ENCODE peak calls at places on chromosomes 2 and 18, in eight cellular contexts. H, S, J, M, L, U, P and W are unnamed samples.

GRCh38 chr2:73995810-73996209 is 11.1 kb downstream of the TET3 start:
- DNase-seq in L (no peak), U (no peak), M (no peak), H (no peak), P (no peak), J (no peak), S (no peak), W (no peak)

GRCh38 chr2:45739796-45740485 is 88.5 kb downstream of the PRKCE start:
- DNase-seq in U (no peak), M (no peak), J (no peak), P (no peak), S (no peak), L (no peak), H (no peak), W (no peak)

GRCh38 chr2:42797281-42797680 is 4.9 kb upstream of the HAAO start:
- DNase-seq in S (no peak), M (no peak), J (no peak), H (no peak), P (no peak), L (no peak), U (no peak), W (no peak)

GRCh38 chr2:238722181-238722580 is 125.7 kb upstream of the TWIST2 start:
- DNase-seq in L (no peak), U (no peak), J (no peak), P (no peak), S (no peak), M (no peak), H (no peak), W (no peak)

GRCh38 chr18:32380559-32380958 is 90.1 kb downstream of the GAREM1 start:
- DNase-seq in L (no peak), J (no peak), P (no peak), S (no peak), H (peak; percentile 0), U (no peak), M (no peak), W (no peak)

GRCh38 chr18:5451130-5451529 is 92.7 kb downstream of the EPB41L3 start:
- DNase-seq in S (no peak), M (no peak), U (no peak), L (no peak), P (no peak), H (no peak), J (no peak), W (no peak)

GRCh38 chr2:84894758-84895520 is 10.5 kb upstream of the TMSB10 start:
- DNase-seq in P (no peak), S (no peak), L (no peak), M (peak; percentile 48), J (peak; percentile 59), U (no peak), H (peak; percentile 54), W (no peak)

GRCh38 chr2:238942080-238942761 is 94.3 kb downstream of the TWIST2 start:
- DNase-seq in M (no peak), S (no peak), P (peak; percentile 51), L (no peak), U (no peak), J (no peak), H (no peak), W (no peak)

GRCh38 chr2:236242057-236242495 is 22.1 kb downstream of the ASB18 start:
- DNase-seq in P (peak; percentile 32), L (no peak), J (no peak), S (no peak), H (no peak), U (no peak), M (peak; percentile 23), W (no peak)

GRCh38 chr2:134716716-134717585 is 1.8 kb downstream of the TMEM163 start:
- DNase-seq in L (no peak), H (no peak), M (no peak), U (no peak), J (no peak), P (no peak), S (no peak), W (no peak)

GRCh38 chr2:134718956-134719814 is at the start of gene TMEM163:
- DNase-seq in S (no peak), L (no peak), H (no peak), P (no peak), M (peak; percentile 79), J (peak; percentile 59), U (no peak), W (no peak)

GRCh38 chr2:134715932-134716643 is 2.7 kb downstream of the TMEM163 start:
- DNase-seq in P (no peak), M (peak; percentile 28), S (no peak), H (no peak), J (no peak), L (no peak), U (no peak), W (no peak)

GRCh38 chr2:134718095-134718955 is 475 bp downstream of the TMEM163 start:
- DNase-seq in L (no peak), P (no peak), U (peak; percentile 34), J (peak; percentile 54), H (no peak), M (peak; percentile 79), S (no peak), W (no peak)

GRCh38 chr2:134717706-134718094 is 1.1 kb downstream of the TMEM163 start:
- DNase-seq in S (no peak), J (no peak), L (no peak), M (no peak), H (no peak), U (no peak), P (no peak), W (no peak)
- H3K4me3 ChIP-seq in S (no peak overlapping the region), J (no peak overlapping the region), L (no peak overlapping the region), M (peak overlapping the region; percentile 77), H (no peak overlapping the region), U (no peak overlapping the region), P (peak overlapping the region; percentile 51), W (no peak overlapping the region)

GRCh38 chr2:226799976-226800940 is 638 bp upstream of the IRS1 start:
- DNase-seq in M (peak; percentile 73), L (no peak), P (peak; percentile 67), U (peak; percentile 40), S (peak; percentile 19), J (peak; percentile 51), H (peak; percentile 47), W (no peak)
- TF ChIP-seq CTCF in M (peak; percentile 15), L (no peak), P (peak; percentile 60), U (no peak), S (peak; percentile 23), J (no peak), H (peak; percentile 62), W (no peak)

GRCh38 chr2:24825883-24826800 is 32.9 kb downstream of the CENPO start:
- DNase-seq in L (no peak), M (peak; percentile 71), H (peak; percentile 25), S (no peak), J (peak; percentile 42), U (no peak), P (peak; percentile 53), W (no peak)

GRCh38 chr2:24824966-24825882 is 32.0 kb downstream of the CENPO start:
- DNase-seq in J (peak; percentile 63), P (peak; percentile 56), S (no peak), U (no peak), L (no peak), M (peak; percentile 61), H (no peak), W (no peak)

GRCh38 chr2:24830351-24830750 is 37.1 kb downstream of the CENPO start:
- DNase-seq in L (no peak), M (no peak), J (peak; percentile 31), P (peak; percentile 44), S (no peak), H (no peak), U (no peak), W (no peak)

GRCh38 chr2:24828641-24829040 is 35.4 kb downstream of the CENPO start:
- DNase-seq in J (no peak), L (no peak), M (no peak), S (no peak), U (no peak), P (peak; percentile 62), H (no peak), W (no peak)

DNA sequence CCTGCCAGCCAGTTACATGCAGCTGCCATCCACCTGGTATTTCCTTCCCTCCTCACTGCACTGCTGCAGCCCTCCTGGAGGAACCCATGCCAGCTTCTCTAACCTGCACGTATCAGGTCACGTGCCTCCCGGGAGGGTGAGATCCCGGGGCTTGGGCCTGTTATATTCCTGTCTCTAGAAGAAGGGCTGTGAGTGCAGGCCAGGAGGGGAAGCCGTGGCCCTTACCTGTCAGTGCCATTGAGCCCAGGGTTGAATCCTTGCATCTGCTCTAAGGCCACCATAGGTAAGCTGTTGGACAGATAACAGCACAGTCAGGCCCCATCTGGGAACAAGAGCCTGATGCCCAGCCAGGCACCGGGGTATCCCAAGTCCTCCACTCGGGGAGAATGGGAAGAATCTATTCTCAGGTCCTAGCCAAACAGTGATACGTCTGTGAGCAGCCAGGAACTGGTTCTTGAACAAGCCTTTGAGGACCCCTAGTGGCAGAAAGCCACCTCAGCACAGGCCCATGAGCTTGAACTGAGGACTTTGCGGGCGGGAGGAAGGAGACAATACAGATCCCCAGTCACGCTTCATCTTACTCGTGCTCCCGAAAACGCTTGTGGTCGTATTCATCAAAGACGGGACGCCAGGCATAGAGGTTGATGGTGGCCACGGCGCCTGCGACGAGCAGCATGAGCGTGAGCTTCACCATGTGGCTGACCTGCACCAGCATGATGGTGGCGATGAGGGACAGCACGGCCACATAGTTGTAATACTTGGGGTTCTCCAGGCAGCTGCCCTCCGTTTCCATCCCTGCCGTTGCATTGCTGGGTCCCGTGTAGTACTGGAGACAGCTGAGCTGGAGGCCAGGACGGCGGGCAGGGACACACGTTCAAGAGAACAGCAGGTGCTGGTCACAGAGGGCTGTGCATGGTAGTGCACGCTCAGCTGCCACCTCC is 34.4 kb downstream of the CENPO start:
- DNase-seq in S (peak; percentile 57), J (peak; percentile 92), L (peak; percentile 83), H (peak; percentile 87), U (peak; percentile 81), P (peak; percentile 86), M (peak; percentile 96), W (peak; percentile 81)
- H3K4me3 ChIP-seq in S (no peak overlapping the region), J (no peak overlapping the region), L (no peak overlapping the region), H (no peak overlapping the region), U (no peak overlapping the region), P (no peak overlapping the region), M (no peak overlapping the region), W (no peak overlapping the region)

GRCh38 chr2:54775710-54776109 is 52.2 kb downstream of the EML6 start:
- DNase-seq in H (peak; percentile 56), U (no peak), M (no peak), P (no peak), J (no peak), L (no peak), S (no peak), W (no peak)

GRCh38 chr2:54772531-54772930 is 49.1 kb downstream of the EML6 start:
- DNase-seq in M (no peak), P (no peak), L (peak; percentile 12), J (no peak), H (no peak), S (no peak), U (no peak), W (no peak)

GRCh38 chr2:54773233-54773632 is 49.8 kb downstream of the EML6 start:
- DNase-seq in L (no peak), M (no peak), S (no peak), U (no peak), J (no peak), H (no peak), P (no peak), W (no peak)

GRCh38 chr2:54772110-54772509 is 48.6 kb downstream of the EML6 start:
- DNase-seq in H (no peak), U (no peak), P (no peak), S (no peak), M (no peak), J (no peak), L (no peak), W (no peak)

DNA sequence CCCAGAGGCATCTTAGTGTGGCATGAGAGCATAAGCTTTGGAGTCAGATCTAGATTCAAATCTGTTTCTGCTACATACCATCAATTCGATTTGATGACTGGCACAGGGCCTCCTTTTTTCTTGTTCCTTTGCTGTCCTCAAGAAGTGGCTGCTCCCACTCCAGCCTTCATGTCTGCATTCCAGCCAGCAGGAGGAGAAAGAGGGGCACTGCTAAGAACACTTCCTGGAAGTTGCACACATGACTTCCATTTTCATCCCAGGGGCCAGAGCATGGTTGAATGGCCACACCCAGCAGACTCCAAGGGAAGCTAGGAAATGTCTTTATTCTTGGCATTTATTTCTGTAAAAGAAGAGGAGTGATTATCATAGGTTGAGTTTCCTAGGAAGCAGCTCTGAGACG is 50.4 kb downstream of the EML6 start:
- DNase-seq in U (no peak), L (no peak), P (no peak), J (no peak), M (peak; percentile 77), H (no peak), S (no peak), W (no peak)
- TF ChIP-seq CTCF in U (no peak), L (peak; percentile 58), P (no peak), J (no peak), M (peak; percentile 69), H (peak; percentile 24), S (no peak), W (peak; percentile 36)